ENCODE peak calls at places on chromosome 3, in five cellular contexts. E, F, D, S and Q are unnamed samples.

GRCh38 chr3:25783661-25784512 is 644 bp upstream of the NGLY1 start:
- DNase-seq in E (peak; percentile 62), F (peak; percentile 46), D (no peak), S (peak; percentile 55), Q (peak; percentile 21)

GRCh38 chr3:71119171-71119570 is 464.4 kb downstream of the FOXP1 start:
- DNase-seq in E (no peak), F (no peak), D (no peak), S (no peak), Q (peak; percentile 47)

GRCh38 chr3:184602406-184603155 is 41.0 kb downstream of the EPHB3 start:
- DNase-seq in E (peak; percentile 9), F (no peak), D (no peak), S (no peak), Q (no peak)

GRCh38 chr3:39850707-39851014 is 41.3 kb downstream of the MYRIP start:
- DNase-seq in E (no peak), F (no peak), D (no peak), S (no peak), Q (no peak)

GRCh38 chr3:35793668-35794067 is 154.3 kb downstream of the ARPP21 start:
- DNase-seq in E (no peak), F (no peak), D (no peak), S (no peak), Q (no peak)

GRCh38 chr3:117844676-117845075 is 1135.1 kb downstream of the TUSC7 start:
- DNase-seq in E (no peak), F (no peak), D (no peak), S (no peak), Q (peak; percentile 20)

GRCh38 chr3:127688022-127688415 is 15.3 kb downstream of the ABTB1 start:
- DNase-seq in E (no peak), F (no peak), D (no peak), S (no peak), Q (no peak)

GRCh38 chr3:83873550-83873949 is 1085.2 kb upstream of the CADM2 start:
- DNase-seq in E (no peak), F (peak; percentile 1), D (no peak), S (no peak), Q (no peak)

GRCh38 chr3:88075497-88075896 is 16.4 kb downstream of the ZNF654 start:
- DNase-seq in E (no peak), F (no peak), D (no peak), S (no peak), Q (no peak)

GRCh38 chr3:198079771-198080520 is 119.9 kb downstream of the LMLN start:
- DNase-seq in E (no peak), F (no peak), D (no peak), S (peak; percentile 10), Q (no peak)

GRCh38 chr3:178833696-178834095 is 237.9 kb downstream of the ZMAT3 start:
- DNase-seq in E (no peak), F (no peak), D (no peak), S (no peak), Q (no peak)

GRCh38 chr3:125156491-125156890 is 56.1 kb downstream of the SLC12A8 start:
- DNase-seq in E (no peak), F (no peak), D (no peak), S (no peak), Q (no peak)

GRCh38 chr3:129975332-129976090 is 991 bp downstream of the TRH start:
- DNase-seq in E (no peak), F (no peak), D (no peak), S (no peak), Q (no peak)
- TF ChIP-seq CTCF in E (no peak), F (no peak), D (no peak), S (no peak), Q (no peak)

DNA sequence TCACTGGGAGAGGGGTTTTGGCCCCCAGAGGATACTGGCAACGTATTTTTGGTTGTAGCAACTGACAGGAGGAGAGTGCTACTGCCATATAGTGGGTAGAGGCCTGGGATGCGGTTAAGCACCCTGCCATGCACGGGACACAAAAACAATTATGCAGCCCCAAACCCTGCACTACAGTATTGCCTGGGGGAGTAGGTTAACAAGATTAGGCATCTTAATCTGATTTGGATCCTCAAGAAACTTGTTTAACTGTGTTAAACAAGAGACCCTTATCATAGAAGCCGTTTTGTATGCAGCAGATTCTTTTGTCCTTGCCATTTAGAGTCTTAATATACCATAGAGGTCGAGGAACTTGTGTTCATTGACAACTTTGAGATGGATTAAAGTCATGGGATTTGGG is 3.4 kb downstream of the PHLDB2 start:
- DNase-seq in E (no peak), F (no peak), D (no peak), S (no peak), Q (no peak)
- H3K4me3 ChIP-seq in E (no peak overlapping the region), F (no peak overlapping the region), D (peak overlapping the region; percentile 87), S (peak overlapping the region; percentile 90), Q (peak overlapping the region; percentile 76)

GRCh38 chr3:100857863-100858262 is 135.4 kb downstream of the ABI3BP start:
- DNase-seq in E (no peak), F (no peak), D (no peak), S (no peak), Q (no peak)
- TF ChIP-seq CTCF in E (no peak), F (no peak), D (no peak), S (no peak), Q (no peak)

GRCh38 chr3:170040283-170040907 is 2.6 kb downstream of the GPR160 start:
- DNase-seq in E (no peak), F (no peak), D (no peak), S (no peak), Q (no peak)
- H3K4me3 ChIP-seq in E (no peak overlapping the region), F (peak overlapping the region; percentile 84), D (no peak overlapping the region), S (no peak overlapping the region), Q (no peak overlapping the region)

GRCh38 chr3:172074027-172074426 is 34.6 kb downstream of the FNDC3B start:
- DNase-seq in E (no peak), F (no peak), D (no peak), S (no peak), Q (no peak)

GRCh38 chr3:172073262-172073915 is 34.0 kb downstream of the FNDC3B start:
- DNase-seq in E (no peak), F (no peak), D (no peak), S (no peak), Q (no peak)

GRCh38 chr3:172071780-172072179 is 32.4 kb downstream of the FNDC3B start:
- DNase-seq in E (no peak), F (no peak), D (no peak), S (no peak), Q (no peak)

GRCh38 chr3:172070799-172071198 is 31.4 kb downstream of the FNDC3B start:
- DNase-seq in E (no peak), F (no peak), D (no peak), S (no peak), Q (no peak)

GRCh38 chr3:172072543-172072942 is 33.2 kb downstream of the FNDC3B start:
- DNase-seq in E (no peak), F (no peak), D (no peak), S (no peak), Q (no peak)
- TF ChIP-seq CTCF in E (no peak), F (no peak), D (no peak), S (no peak), Q (no peak)

DNA sequence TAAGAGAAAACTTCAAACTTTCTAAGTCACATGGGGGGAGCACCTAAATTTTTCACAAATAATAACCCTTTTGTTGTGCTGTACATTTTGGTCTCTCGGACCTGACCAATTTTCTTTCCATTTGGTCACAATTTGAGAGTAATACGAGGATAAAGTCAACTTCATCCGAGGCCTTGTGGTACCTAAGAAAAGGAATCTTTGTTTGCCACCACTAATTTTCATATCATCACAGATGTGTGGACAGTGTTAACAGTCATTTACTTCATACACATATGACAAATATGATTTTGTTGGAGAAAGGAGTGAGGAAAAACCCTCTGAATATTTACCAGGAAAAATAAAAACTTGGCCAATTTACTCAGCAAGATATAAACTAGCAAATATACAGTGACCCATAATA is 40.8 kb downstream of the VGLL4 start:
- DNase-seq in E (no peak), F (peak; percentile 17), D (no peak), S (no peak), Q (no peak)
- H3K4me3 ChIP-seq in E (no peak overlapping the region), F (peak overlapping the region; percentile 26), D (no peak overlapping the region), S (no peak overlapping the region), Q (no peak overlapping the region)

GRCh38 chr3:134485075-134485536 is 679 bp downstream of the ANAPC13 start:
- DNase-seq in E (peak; percentile 21), F (peak; percentile 40), D (no peak), S (peak; percentile 37), Q (peak; percentile 46)

GRCh38 chr3:134483195-134483890 is 2.4 kb downstream of the ANAPC13 start:
- DNase-seq in E (no peak), F (no peak), D (no peak), S (peak; percentile 70), Q (peak; percentile 83)

GRCh38 chr3:134486577-134487041 is 752 bp downstream of the CEP63 start:
- DNase-seq in E (no peak), F (peak; percentile 35), D (no peak), S (peak; percentile 37), Q (peak; percentile 39)

GRCh38 chr3:134487406-134487805 is 1.5 kb downstream of the CEP63 start:
- DNase-seq in E (no peak), F (peak; percentile 73), D (no peak), S (no peak), Q (no peak)

GRCh38 chr3:134485620-134486576 is at the start of the genes ANAPC13 and CEP63:
- DNase-seq in E (peak; percentile 87), F (peak; percentile 99), D (peak; percentile 98), S (peak; percentile 99), Q (peak; percentile 99)
- TF ChIP-seq CTCF in E (no peak), F (no peak), D (no peak), S (no peak), Q (no peak)

GRCh38 chr3:58419782-58420512 is 13.7 kb downstream of the PDHB start:
- DNase-seq in E (no peak), F (peak; percentile 75), D (no peak), S (peak; percentile 46), Q (peak; percentile 84)
- H3K4me3 ChIP-seq in E (no peak overlapping the region), F (no peak overlapping the region), D (no peak overlapping the region), S (no peak overlapping the region), Q (no peak overlapping the region)

DNA sequence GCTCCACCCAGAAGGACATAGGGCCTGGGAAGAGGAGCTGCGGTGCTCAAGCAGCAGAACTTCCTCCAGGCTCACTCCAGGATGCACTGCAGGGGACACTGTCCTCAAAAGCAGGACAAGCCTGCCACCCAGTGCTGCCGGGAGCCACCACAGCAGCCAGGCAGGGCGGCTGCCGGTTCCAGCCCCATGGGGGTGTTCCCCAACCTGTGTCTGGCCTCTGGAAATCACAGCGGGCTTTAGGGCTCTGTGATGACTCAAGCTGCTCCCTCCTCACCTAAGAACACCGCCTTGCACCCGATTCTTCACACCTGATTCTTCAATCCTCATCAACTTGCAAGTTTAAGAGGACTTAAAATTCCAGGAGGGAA is 71.9 kb upstream of the SLC6A11 start:
- DNase-seq in E (no peak), F (peak; percentile 3), D (no peak), S (no peak), Q (no peak)
- TF ChIP-seq CTCF in E (peak; percentile 16), F (no peak), D (no peak), S (no peak), Q (no peak)